ENCODE peak calls at places on chromosomes 16 and 17, in nine cellular contexts. I, A, H, M, C, D, L, B and G are unnamed samples.

GRCh38 chr17:36935681-36936454 is 1.4 kb upstream of the LHX1 start:
- DNase-seq in I (no peak), A (peak), H (no peak), M (no peak), C (no peak), D (no peak), L (no peak), B (no peak), G (no peak)

GRCh38 chr16:46743232-46743719 is 4.9 kb downstream of the MYLK3 start:
- DNase-seq in I (no peak), A (peak), H (no peak), M (no peak), C (no peak), D (no peak), L (peak), B (no peak), G (no peak)

GRCh38 chr16:10876799-10877341 is at the start of gene CIITA:
- DNase-seq in I (peak), A (peak), H (peak), M (peak), C (peak), D (peak), L (peak), B (peak), G (no peak)

GRCh38 chr17:83151442-83152220 is 72.2 kb downstream of the METRNL start:
- DNase-seq in I (no peak), A (peak), H (no peak), M (no peak), C (no peak), D (no peak), L (no peak), B (no peak), G (no peak)

GRCh38 chr17:11853321-11854151 is 143.7 kb downstream of the ZNF18 start:
- DNase-seq in I (no peak), A (no peak), H (no peak), M (no peak), C (no peak), D (no peak), L (no peak), B (no peak), G (no peak)

GRCh38 chr17:81064746-81065475 is 30.0 kb downstream of the BAIAP2 start:
- DNase-seq in I (peak), A (peak), H (no peak), M (no peak), C (peak), D (peak), L (no peak), B (no peak), G (no peak)

GRCh38 chr16:69691980-69692911 is 34.1 kb downstream of the NQO1 start:
- DNase-seq in I (no peak), A (no peak), H (no peak), M (no peak), C (no peak), D (no peak), L (no peak), B (no peak), G (no peak)

GRCh38 chr16:67181346-67181745 is 2.4 kb downstream of the MATCAP1 start:
- DNase-seq in I (peak), A (no peak), H (peak), M (no peak), C (peak), D (peak), L (no peak), B (no peak), G (no peak)

GRCh38 chr16:2500634-2500936 is 13.2 kb upstream of the ATP6V0C start:
- DNase-seq in I (no peak), A (peak), H (no peak), M (no peak), C (no peak), D (no peak), L (no peak), B (no peak), G (no peak)

GRCh38 chr16:87041732-87042131 is 275.5 kb downstream of the C16orf95 start:
- DNase-seq in I (no peak), A (no peak), H (no peak), M (no peak), C (no peak), D (no peak), L (no peak), B (no peak), G (no peak)

GRCh38 chr16:4489030-4489429 is 12.8 kb downstream of the HMOX2 start:
- DNase-seq in I (no peak), A (no peak), H (no peak), M (no peak), C (no peak), D (no peak), L (no peak), B (no peak), G (no peak)

GRCh38 chr16:57239089-57239488 is 6.0 kb upstream of the ARL2BP start:
- DNase-seq in I (no peak), A (no peak), H (no peak), M (no peak), C (no peak), D (no peak), L (no peak), B (no peak), G (no peak)

GRCh38 chr16:24543949-24544348 is 4.6 kb downstream of the RBBP6 start:
- DNase-seq in I (no peak), A (no peak), H (no peak), M (no peak), C (no peak), D (no peak), L (no peak), B (no peak), G (no peak)

GRCh38 chr17:76537288-76537577 is 276 bp downstream of the CYGB start:
- DNase-seq in I (no peak), A (no peak), H (peak), M (no peak), C (no peak), D (no peak), L (no peak), B (no peak), G (no peak)

GRCh38 chr16:10405386-10405939 is 19.6 kb downstream of the ATF7IP2 start:
- DNase-seq in I (no peak), A (no peak), H (no peak), M (no peak), C (no peak), D (no peak), L (no peak), B (no peak), G (no peak)

GRCh38 chr17:39244016-39244599 is 18.4 kb upstream of the STAC2 start:
- DNase-seq in I (no peak), A (peak), H (no peak), M (no peak), C (no peak), D (no peak), L (peak), B (no peak), G (no peak)

GRCh38 chr17:82552580-82552979 is 33.0 kb downstream of the FOXK2 start:
- DNase-seq in I (no peak), A (no peak), H (no peak), M (no peak), C (no peak), D (no peak), L (no peak), B (no peak), G (no peak)

GRCh38 chr16:17939723-17940122 is 396.8 kb downstream of the NPIPA8 start:
- DNase-seq in I (no peak), A (no peak), H (no peak), M (no peak), C (no peak), D (no peak), L (peak), B (no peak), G (no peak)

GRCh38 chr16:51967566-51967965 is 579.4 kb downstream of the TOX3 start:
- DNase-seq in I (no peak), A (no peak), H (no peak), M (no peak), C (no peak), D (no peak), L (no peak), B (no peak), G (no peak)

GRCh38 chr17:80750263-80750662 is 205.6 kb downstream of the RPTOR start:
- DNase-seq in I (no peak), A (no peak), H (no peak), M (no peak), C (no peak), D (no peak), L (no peak), B (no peak), G (no peak)

GRCh38 chr17:77839324-77840155 is 119.0 kb upstream of the TNRC6C start:
- DNase-seq in I (no peak), A (peak), H (no peak), M (no peak), C (no peak), D (no peak), L (no peak), B (no peak), G (no peak)

GRCh38 chr17:21551081-21551881 is 141.0 kb upstream of the KCNJ18 start:
- DNase-seq in I (peak), A (peak), H (peak), M (peak), C (peak), D (peak), L (peak), B (peak), G (peak)

GRCh38 chr16:85870159-85870558 is 28.8 kb upstream of the IRF8 start:
- DNase-seq in I (no peak), A (peak), H (no peak), M (no peak), C (no peak), D (no peak), L (no peak), B (no peak), G (no peak)

GRCh38 chr17:70408768-70409167 is 239.4 kb downstream of the KCNJ2 start:
- DNase-seq in I (no peak), A (no peak), H (no peak), M (no peak), C (no peak), D (no peak), L (no peak), B (no peak), G (no peak)

GRCh38 chr17:4161179-4161559 is 18.2 kb downstream of the CYB5D2 start:
- DNase-seq in I (peak), A (peak), H (no peak), M (no peak), C (peak), D (peak), L (no peak), B (peak), G (no peak)

GRCh38 chr17:77209330-77209748 is 68.6 kb downstream of the SEC14L1 start:
- DNase-seq in I (no peak), A (no peak), H (no peak), M (no peak), C (no peak), D (no peak), L (no peak), B (no peak), G (no peak)

GRCh38 chr16:56950455-56950854 is 11.3 kb upstream of the CETP start:
- DNase-seq in I (no peak), A (no peak), H (no peak), M (no peak), C (no peak), D (no peak), L (no peak), B (no peak), G (no peak)

GRCh38 chr16:66473654-66474519 is 46.8 kb downstream of the BEAN1 start:
- DNase-seq in I (no peak), A (peak), H (no peak), M (no peak), C (no peak), D (no peak), L (no peak), B (no peak), G (no peak)

GRCh38 chr17:57440522-57441269 is 184.4 kb downstream of the MSI2 start:
- DNase-seq in I (no peak), A (peak), H (peak), M (peak), C (no peak), D (no peak), L (no peak), B (no peak), G (peak)
- TF ChIP-seq CTCF in I (peak), A (peak), H (no peak), M (peak), C (no peak), D (no peak), L (no peak), B (peak), G (peak)

GRCh38 chr16:50602126-50602525 is 53.9 kb downstream of the NKD1 start:
- DNase-seq in I (no peak), A (no peak), H (no peak), M (peak), C (no peak), D (no peak), L (no peak), B (no peak), G (no peak)
- TF ChIP-seq CTCF in I (no peak), A (no peak), H (no peak), M (no peak), C (no peak), D (no peak), L (no peak), B (no peak), G (no peak)

GRCh38 chr16:7085776-7086175 is 246.9 kb upstream of the RBFOX1 start:
- DNase-seq in I (no peak), A (no peak), H (no peak), M (no peak), C (no peak), D (no peak), L (no peak), B (no peak), G (no peak)
- TF ChIP-seq CTCF in I (no peak), A (no peak), H (no peak), M (no peak), C (no peak), D (no peak), L (no peak), B (no peak), G (no peak)

DNA sequence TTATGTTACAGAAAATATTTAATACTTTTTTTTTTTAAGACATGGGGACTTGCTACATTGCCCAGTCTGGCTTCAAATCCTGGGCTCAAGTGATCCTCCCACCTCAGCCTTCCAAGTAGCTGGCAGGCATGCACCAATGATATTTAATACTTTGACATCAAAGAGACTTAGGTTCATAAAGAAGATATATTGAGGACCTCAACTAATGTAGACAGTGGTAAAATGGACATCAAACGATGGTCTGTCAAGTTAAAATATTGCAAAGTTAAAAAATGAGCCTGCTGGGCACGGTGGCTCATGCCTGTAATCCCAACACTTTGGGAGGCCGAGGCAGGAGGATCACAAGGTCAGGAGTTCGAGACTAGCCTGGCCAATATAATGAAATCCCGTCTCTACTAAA is 8.7 kb downstream of the TEFM start:
- DNase-seq in I (no peak), A (no peak), H (no peak), M (no peak), C (no peak), D (no peak), L (no peak), B (no peak), G (no peak)
- TF ChIP-seq CTCF in I (no peak), A (no peak), H (no peak), M (no peak), C (no peak), D (no peak), L (no peak), B (no peak), G (no peak)

GRCh38 chr16:5793556-5793955 is 696.0 kb upstream of the EEF2KMT start:
- DNase-seq in I (no peak), A (no peak), H (no peak), M (no peak), C (no peak), D (no peak), L (no peak), B (no peak), G (no peak)
- TF ChIP-seq CTCF in I (no peak), A (no peak), H (no peak), M (no peak), C (no peak), D (no peak), L (no peak), B (no peak), G (no peak)